ENCODE peak calls at places on chromosomes 3 and 15, in five cellular contexts. K is progenitor cell of endocrine pancreas, U is K562, W is sigmoid colon, E is AG10803. B is an unnamed sample.

GRCh38 chr3:45056608-45057301 is 30.7 kb downstream of the CLEC3B start:
- DNase-seq in K (no peak), U (no peak), W (no peak), E (no peak), B (no peak)

GRCh38 chr3:100002599-100003350 is 111.5 kb downstream of the FILIP1L start:
- DNase-seq in K (no peak), U (no peak), W (peak), E (peak), B (peak)

GRCh38 chr3:38474928-38475605 is 21.1 kb upstream of the EXOG start:
- DNase-seq in K (no peak), U (no peak), W (no peak), E (no peak), B (no peak)

GRCh38 chr3:101950510-101950909 is 101.2 kb downstream of the NFKBIZ start:
- DNase-seq in K (no peak), U (no peak), W (no peak), E (peak), B (peak)

GRCh38 chr3:146222204-146223046 is 28.5 kb downstream of the PLSCR4 start:
- DNase-seq in K (no peak), U (no peak), W (no peak), E (no peak), B (peak)

GRCh38 chr3:158743280-158743663 is 11.0 kb upstream of the RARRES1 start:
- DNase-seq in K (no peak), U (no peak), W (no peak), E (no peak), B (no peak)

GRCh38 chr3:110686691-110687090 is 384.9 kb upstream of the NECTIN3 start:
- DNase-seq in K (no peak), U (no peak), W (no peak), E (no peak), B (peak)

GRCh38 chr15:88630141-88630721 is 8.6 kb upstream of the ISG20 start:
- DNase-seq in K (no peak), U (no peak), W (peak), E (no peak), B (no peak)

GRCh38 chr3:141960731-141961130 is 84.3 kb downstream of the ATP1B3 start:
- DNase-seq in K (no peak), U (no peak), W (no peak), E (peak), B (peak)

GRCh38 chr15:23869391-23869790 is 182.3 kb upstream of the NDN start:
- DNase-seq in K (peak), U (peak), W (no peak), E (no peak), B (no peak)

GRCh38 chr3:60759439-60759838 is 491.8 kb downstream of the FHIT start:
- DNase-seq in K (no peak), U (no peak), W (no peak), E (no peak), B (no peak)

GRCh38 chr3:143218176-143218575 is 98.6 kb downstream of the CHST2 start:
- DNase-seq in K (no peak), U (no peak), W (no peak), E (no peak), B (no peak)

GRCh38 chr3:124552224-124552623 is 178.0 kb upstream of the UMPS start:
- DNase-seq in K (no peak), U (no peak), W (no peak), E (no peak), B (no peak)

GRCh38 chr3:120472121-120472844 is 21.5 kb upstream of the FSTL1 start:
- DNase-seq in K (no peak), U (no peak), W (no peak), E (peak), B (no peak)

GRCh38 chr3:135927170-135927569 is 38.4 kb upstream of the PPP2R3A start:
- DNase-seq in K (no peak), U (no peak), W (no peak), E (peak), B (no peak)

GRCh38 chr3:96069065-96069464 is 745.3 kb upstream of the EPHA6 start:
- DNase-seq in K (no peak), U (no peak), W (no peak), E (no peak), B (no peak)

GRCh38 chr3:122938756-122939425 is 88.7 kb downstream of the SEMA5B start:
- DNase-seq in K (no peak), U (no peak), W (no peak), E (no peak), B (no peak)

GRCh38 chr15:63041982-63042878 is at the start of gene TPM1:
- DNase-seq in K (peak), U (no peak), W (peak), E (peak), B (peak)

GRCh38 chr3:99780749-99781148 is 36.9 kb upstream of the CMSS1 start:
- DNase-seq in K (no peak), U (no peak), W (no peak), E (peak), B (no peak)

GRCh38 chr3:35633332-35634124 is 5.8 kb upstream of the ARPP21 start:
- DNase-seq in K (no peak), U (no peak), W (no peak), E (no peak), B (no peak)

GRCh38 chr3:109687626-109688025 is 350.3 kb upstream of the DPPA4 start:
- DNase-seq in K (no peak), U (no peak), W (no peak), E (peak), B (peak)

GRCh38 chr15:67680645-67681044 is 138.1 kb downstream of the MAP2K5 start:
- DNase-seq in K (no peak), U (peak), W (no peak), E (peak), B (peak)

GRCh38 chr15:90141646-90142045 is 39.4 kb upstream of the IDH2 start:
- DNase-seq in K (no peak), U (peak), W (no peak), E (peak), B (peak)

GRCh38 chr15:31372635-31373091 is 46.0 kb downstream of the KLF13 start:
- DNase-seq in K (no peak), U (no peak), W (peak), E (peak), B (peak)

GRCh38 chr15:78369161-78369560 is 29.0 kb downstream of the CRABP1 start:
- DNase-seq in K (no peak), U (no peak), W (no peak), E (no peak), B (no peak)

GRCh38 chr3:33096103-33096868 is 660 bp downstream of the GLB1 start:
- DNase-seq in K (peak), U (peak), W (no peak), E (peak), B (peak)

GRCh38 chr15:75034615-75035014 is 11.2 kb downstream of the PPCDC start:
- DNase-seq in K (no peak), U (no peak), W (no peak), E (no peak), B (no peak)

GRCh38 chr3:36907911-36908646 is 36.8 kb downstream of the TRANK1 start:
- DNase-seq in K (no peak), U (no peak), W (peak), E (peak), B (peak)

GRCh38 chr3:186931487-186932280 is 1.4 kb downstream of the ST6GAL1 start:
- DNase-seq in K (peak), U (peak), W (no peak), E (no peak), B (peak)

GRCh38 chr3:114411292-114411691 is 117.5 kb downstream of the TIGIT start:
- DNase-seq in K (no peak), U (no peak), W (no peak), E (peak), B (peak)

GRCh38 chr3:60101628-60102027 is 1051.8 kb upstream of the CFAP20DC start:
- DNase-seq in K (no peak), U (no peak), W (no peak), E (no peak), B (no peak)

GRCh38 chr15:67193223-67194009 is 61.0 kb downstream of the AAGAB start:
- DNase-seq in K (no peak), U (no peak), W (peak), E (no peak), B (no peak)

GRCh38 chr3:188567478-188568195 is 413.7 kb downstream of the LPP start:
- DNase-seq in K (no peak), U (no peak), W (no peak), E (no peak), B (peak)

GRCh38 chr15:66951976-66952375 is 113.4 kb upstream of the SMAD3 start:
- DNase-seq in K (no peak), U (no peak), W (no peak), E (peak), B (peak)

GRCh38 chr3:18224406-18224805 is 200.7 kb downstream of the SATB1 start:
- DNase-seq in K (no peak), U (no peak), W (no peak), E (no peak), B (no peak)

GRCh38 chr3:25592510-25592968 is 72.2 kb downstream of the TOP2B start:
- DNase-seq in K (no peak), U (peak), W (peak), E (peak), B (peak)
- TF ChIP-seq CTCF in K (peak), U (peak), W (no peak), E (peak), B (peak)

GRCh38 chr3:119160815-119161214 is 12.6 kb upstream of the UPK1B start:
- DNase-seq in K (no peak), U (no peak), W (no peak), E (no peak), B (no peak)

GRCh38 chr3:119156868-119157267 is 10.9 kb downstream of the TEX55 start:
- DNase-seq in K (no peak), U (no peak), W (no peak), E (no peak), B (no peak)

GRCh38 chr3:119160361-119160760 is 13.0 kb upstream of the UPK1B start:
- DNase-seq in K (no peak), U (no peak), W (no peak), E (no peak), B (no peak)

GRCh38 chr3:119161240-119161639 is 12.2 kb upstream of the UPK1B start:
- DNase-seq in K (no peak), U (no peak), W (no peak), E (no peak), B (no peak)
- TF ChIP-seq CTCF in K (no peak), U (no peak), W (no peak), E (no peak), B (no peak)

GRCh38 chr3:190973760-190974159 is 111.3 kb upstream of the GMNC start:
- DNase-seq in K (no peak), U (no peak), W (no peak), E (no peak), B (peak)

GRCh38 chr3:190972196-190972595 is 109.7 kb upstream of the GMNC start:
- DNase-seq in K (no peak), U (no peak), W (no peak), E (no peak), B (no peak)

GRCh38 chr3:190968616-190969015 is 106.1 kb upstream of the GMNC start:
- DNase-seq in K (no peak), U (no peak), W (no peak), E (no peak), B (no peak)

GRCh38 chr3:190972840-190973270 is 110.4 kb upstream of the GMNC start:
- DNase-seq in K (no peak), U (no peak), W (no peak), E (no peak), B (no peak)

DNA sequence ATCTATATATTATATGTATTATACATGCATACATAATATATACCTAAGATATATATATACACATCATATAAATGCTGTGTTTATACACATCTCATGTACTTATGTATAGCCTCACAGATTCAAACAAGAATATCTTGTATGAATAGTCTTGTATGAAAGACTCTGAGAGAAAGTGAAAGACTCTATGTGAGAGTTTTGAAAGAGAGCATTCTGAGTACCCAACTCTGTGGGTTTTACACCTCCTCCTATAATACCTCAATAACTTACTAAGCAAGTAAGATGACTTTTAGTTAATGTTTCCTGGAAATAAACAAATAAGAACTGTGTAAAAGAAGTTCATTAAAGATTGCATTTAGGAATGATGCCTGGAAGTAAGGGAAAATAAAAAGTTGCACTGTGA is 108.1 kb upstream of the GMNC start:
- DNase-seq in K (no peak), U (no peak), W (no peak), E (no peak), B (no peak)
- TF ChIP-seq CTCF in K (no peak), U (no peak), W (no peak), E (no peak), B (no peak)

GRCh38 chr15:71591057-71591456 is 219.3 kb upstream of the NR2E3 start:
- DNase-seq in K (no peak), U (no peak), W (no peak), E (no peak), B (no peak)
- TF ChIP-seq CTCF in K (peak), U (no peak), W (no peak), E (no peak), B (no peak)

DNA sequence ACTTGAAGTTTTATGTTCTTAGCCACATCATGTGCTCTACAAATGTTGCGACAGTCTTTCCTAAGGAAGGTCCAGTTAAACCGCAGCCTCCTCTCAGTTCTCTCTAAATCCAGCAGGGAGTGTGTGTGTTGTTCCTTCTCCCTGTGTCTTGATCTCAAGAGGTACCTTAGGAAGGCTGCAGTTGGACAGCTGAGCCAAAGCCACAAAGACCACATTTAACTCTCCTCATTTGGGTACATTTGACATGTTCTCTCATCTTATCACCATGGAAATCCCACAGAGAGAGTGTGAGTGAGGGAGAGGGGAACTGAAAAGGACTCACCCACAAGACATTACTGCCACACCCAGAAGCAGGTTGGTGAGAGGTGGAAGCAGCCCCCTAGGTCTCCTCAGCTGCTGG is 79.5 kb downstream of the CD200R1L start:
- DNase-seq in K (no peak), U (no peak), W (no peak), E (peak), B (no peak)
- TF ChIP-seq CTCF in K (no peak), U (no peak), W (no peak), E (peak), B (no peak)

GRCh38 chr3:12706504-12707253 is 42.8 kb upstream of the RAF1 start:
- DNase-seq in K (peak), U (peak), W (no peak), E (peak), B (peak)
- TF ChIP-seq CTCF in K (peak), U (peak), W (no peak), E (peak), B (peak)

GRCh38 chr3:106208266-106208665 is 339.5 kb upstream of the CBLB start:
- DNase-seq in K (no peak), U (no peak), W (no peak), E (peak), B (peak)

GRCh38 chr3:106206613-106207012 is 337.8 kb upstream of the CBLB start:
- DNase-seq in K (no peak), U (no peak), W (no peak), E (no peak), B (no peak)

GRCh38 chr3:106209482-106209881 is 340.7 kb upstream of the CBLB start:
- DNase-seq in K (no peak), U (no peak), W (no peak), E (no peak), B (no peak)

GRCh38 chr3:106210923-106211322 is 342.1 kb upstream of the CBLB start:
- DNase-seq in K (no peak), U (no peak), W (no peak), E (no peak), B (no peak)

GRCh38 chr3:106208979-106209378 is 340.2 kb upstream of the CBLB start:
- DNase-seq in K (no peak), U (no peak), W (no peak), E (peak), B (peak)
- TF ChIP-seq CTCF in K (no peak), U (no peak), W (no peak), E (peak), B (peak)

GRCh38 chr3:134337071-134337482 is 37.2 kb downstream of the AMOTL2 start:
- DNase-seq in K (no peak), U (no peak), W (no peak), E (no peak), B (no peak)
- TF ChIP-seq CTCF in K (no peak), U (no peak), W (no peak), E (no peak), B (no peak)

GRCh38 chr15:61835029-61835428 is 225.2 kb downstream of the VPS13C start:
- DNase-seq in K (no peak), U (no peak), W (no peak), E (no peak), B (no peak)
- TF ChIP-seq CTCF in K (no peak), U (no peak), W (no peak), E (no peak), B (no peak)

B was measured in cardiac fibroblast.